ENCODE peak calls at places on chromosome 16, in five cellular contexts. One of them, this sample, is unnamed.
A peak's percentile ranks its signal among the peaks of the same experiment; 100 is the strongest.

GRCh38 chr16:4679156-4679853 is 14.1 kb upstream of the NUDT16L1 start:
- DNase-seq in naive thymus-derived CD4-positive, alpha-beta T cell: no peak
- DNase-seq in GM23248: no peak
- DNase-seq in neural progenitor cell: no peak
- DNase-seq in CD8-positive, alpha-beta memory T cell: no peak
- DNase-seq in this sample: no peak

GRCh38 chr16:67311607-67312449 is 14.7 kb downstream of the KCTD19 start:
- DNase-seq in naive thymus-derived CD4-positive, alpha-beta T cell: no peak
- DNase-seq in GM23248: peak; percentile 99
- DNase-seq in neural progenitor cell: no peak
- DNase-seq in CD8-positive, alpha-beta memory T cell: no peak
- DNase-seq in this sample: peak; percentile 96

GRCh38 chr16:86405319-86405718 is 105.0 kb upstream of the FOXF1 start:
- DNase-seq in naive thymus-derived CD4-positive, alpha-beta T cell: no peak
- DNase-seq in GM23248: no peak
- DNase-seq in neural progenitor cell: no peak
- DNase-seq in CD8-positive, alpha-beta memory T cell: no peak
- DNase-seq in this sample: no peak

GRCh38 chr16:22320572-22321339 is 23.5 kb downstream of the POLR3E start:
- DNase-seq in naive thymus-derived CD4-positive, alpha-beta T cell: no peak
- DNase-seq in GM23248: no peak
- DNase-seq in neural progenitor cell: no peak
- DNase-seq in CD8-positive, alpha-beta memory T cell: no peak
- DNase-seq in this sample: no peak

GRCh38 chr16:27779719-27780161 is 229.8 kb downstream of the KATNIP start:
- DNase-seq in naive thymus-derived CD4-positive, alpha-beta T cell: no peak
- DNase-seq in GM23248: peak; percentile 77
- DNase-seq in neural progenitor cell: peak; percentile 84
- DNase-seq in CD8-positive, alpha-beta memory T cell: no peak
- DNase-seq in this sample: no peak

GRCh38 chr16:17724242-17724898 is 253.6 kb upstream of the XYLT1 start:
- DNase-seq in naive thymus-derived CD4-positive, alpha-beta T cell: no peak
- DNase-seq in GM23248: peak; percentile 38
- DNase-seq in neural progenitor cell: no peak
- DNase-seq in CD8-positive, alpha-beta memory T cell: no peak
- DNase-seq in this sample: no peak

GRCh38 chr16:69131749-69132423 is 502 bp downstream of the CHTF8 start:
- DNase-seq in naive thymus-derived CD4-positive, alpha-beta T cell: no peak
- DNase-seq in GM23248: peak; percentile 82
- DNase-seq in neural progenitor cell: peak; percentile 95
- DNase-seq in CD8-positive, alpha-beta memory T cell: no peak
- DNase-seq in this sample: peak; percentile 77

GRCh38 chr16:24135624-24136296 is 120.4 kb upstream of the CACNG3 start:
- DNase-seq in naive thymus-derived CD4-positive, alpha-beta T cell: no peak
- DNase-seq in GM23248: no peak
- DNase-seq in neural progenitor cell: peak; percentile 41
- DNase-seq in CD8-positive, alpha-beta memory T cell: no peak
- DNase-seq in this sample: no peak

GRCh38 chr16:11325404-11326083 is 19.7 kb upstream of the RMI2 start:
- DNase-seq in naive thymus-derived CD4-positive, alpha-beta T cell: no peak
- DNase-seq in GM23248: no peak
- DNase-seq in neural progenitor cell: no peak
- DNase-seq in CD8-positive, alpha-beta memory T cell: no peak
- DNase-seq in this sample: no peak

GRCh38 chr16:30031477-30031918 is 427 bp upstream of the TLCD3B start:
- DNase-seq in naive thymus-derived CD4-positive, alpha-beta T cell: no peak
- DNase-seq in GM23248: no peak
- DNase-seq in neural progenitor cell: no peak
- DNase-seq in CD8-positive, alpha-beta memory T cell: no peak
- DNase-seq in this sample: no peak

GRCh38 chr16:49652441-49653175 is 203.3 kb downstream of the ZNF423 start:
- DNase-seq in naive thymus-derived CD4-positive, alpha-beta T cell: no peak
- DNase-seq in GM23248: peak; percentile 95
- DNase-seq in neural progenitor cell: no peak
- DNase-seq in CD8-positive, alpha-beta memory T cell: no peak
- DNase-seq in this sample: no peak

GRCh38 chr16:48676836-48677235 is 66.9 kb upstream of the N4BP1 start:
- DNase-seq in naive thymus-derived CD4-positive, alpha-beta T cell: no peak
- DNase-seq in GM23248: peak; percentile 45
- DNase-seq in neural progenitor cell: no peak
- DNase-seq in CD8-positive, alpha-beta memory T cell: no peak
- DNase-seq in this sample: peak; percentile 37

GRCh38 chr16:66735891-66736290 is 15.5 kb downstream of the DYNC1LI2 start:
- DNase-seq in naive thymus-derived CD4-positive, alpha-beta T cell: no peak
- DNase-seq in GM23248: peak; percentile 31
- DNase-seq in neural progenitor cell: no peak
- DNase-seq in CD8-positive, alpha-beta memory T cell: no peak
- DNase-seq in this sample: no peak

GRCh38 chr16:65249768-65250167 is 127.9 kb upstream of the CDH11 start:
- DNase-seq in naive thymus-derived CD4-positive, alpha-beta T cell: no peak
- DNase-seq in GM23248: peak; percentile 62
- DNase-seq in neural progenitor cell: no peak
- DNase-seq in CD8-positive, alpha-beta memory T cell: no peak
- DNase-seq in this sample: no peak

GRCh38 chr16:14354561-14355351 is 275.3 kb downstream of the PARN start:
- DNase-seq in naive thymus-derived CD4-positive, alpha-beta T cell: peak; percentile 25
- DNase-seq in GM23248: peak; percentile 56
- DNase-seq in neural progenitor cell: no peak
- DNase-seq in CD8-positive, alpha-beta memory T cell: no peak
- DNase-seq in this sample: no peak

DNA sequence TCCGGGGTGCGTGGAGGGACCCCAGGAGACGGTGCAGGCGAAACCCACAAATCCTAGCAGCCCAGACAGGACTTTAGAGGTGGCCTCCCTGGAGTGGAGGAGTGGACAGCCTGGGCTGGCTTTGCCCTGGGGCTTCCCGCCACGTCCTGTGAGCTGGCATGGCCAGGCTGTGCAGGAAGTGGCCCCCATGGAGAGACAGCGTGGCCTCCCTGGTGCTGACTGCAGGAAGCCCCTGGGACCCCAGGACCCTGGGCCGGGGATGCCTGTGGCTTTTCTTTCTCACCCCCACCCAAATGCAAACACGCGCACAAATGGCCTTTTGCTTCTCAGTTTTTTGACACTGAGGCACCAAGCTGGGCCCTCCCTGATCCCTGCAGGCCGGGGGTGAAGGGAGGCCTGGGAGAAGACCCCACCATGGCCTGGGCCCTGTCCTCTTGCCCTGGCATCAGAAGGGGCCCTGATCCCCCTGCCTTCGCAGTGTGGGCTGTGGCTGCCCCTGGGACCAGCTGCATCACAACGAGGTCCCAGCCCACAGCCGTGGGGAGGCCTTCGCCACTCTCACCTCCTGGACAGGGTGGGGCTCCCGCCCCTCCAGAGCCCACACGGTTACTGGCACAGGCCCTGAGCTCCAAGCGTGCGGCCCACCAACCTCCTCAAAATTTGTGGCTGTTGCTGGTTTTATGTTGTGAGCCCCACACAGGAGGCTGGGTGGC is 51.6 kb upstream of the PABPN1L start:
- DNase-seq in naive thymus-derived CD4-positive, alpha-beta T cell: no peak
- DNase-seq in GM23248: no peak
- DNase-seq in neural progenitor cell: no peak
- DNase-seq in CD8-positive, alpha-beta memory T cell: no peak
- DNase-seq in this sample: no peak
- H3K27ac ChIP-seq in naive thymus-derived CD4-positive, alpha-beta T cell: no peak overlapping the region
- H3K27ac ChIP-seq in GM23248: no peak overlapping the region
- H3K27ac ChIP-seq in neural progenitor cell: no peak overlapping the region
- H3K27ac ChIP-seq in CD8-positive, alpha-beta memory T cell: no peak overlapping the region
- H3K27ac ChIP-seq in this sample: no peak overlapping the region

GRCh38 chr16:77820340-77820739 is 32.0 kb downstream of the VAT1L start:
- DNase-seq in naive thymus-derived CD4-positive, alpha-beta T cell: no peak
- DNase-seq in GM23248: no peak
- DNase-seq in neural progenitor cell: peak; percentile 73
- DNase-seq in CD8-positive, alpha-beta memory T cell: no peak
- DNase-seq in this sample: no peak
- H3K27ac ChIP-seq in naive thymus-derived CD4-positive, alpha-beta T cell: no peak overlapping the region
- H3K27ac ChIP-seq in GM23248: no peak overlapping the region
- H3K27ac ChIP-seq in neural progenitor cell: no peak overlapping the region
- H3K27ac ChIP-seq in CD8-positive, alpha-beta memory T cell: no peak overlapping the region
- H3K27ac ChIP-seq in this sample: no peak overlapping the region

GRCh38 chr16:19384656-19385055 is 33.0 kb upstream of the TMC5 start:
- DNase-seq in naive thymus-derived CD4-positive, alpha-beta T cell: no peak
- DNase-seq in GM23248: no peak
- DNase-seq in neural progenitor cell: no peak
- DNase-seq in CD8-positive, alpha-beta memory T cell: no peak
- DNase-seq in this sample: no peak
- H3K27ac ChIP-seq in naive thymus-derived CD4-positive, alpha-beta T cell: no peak overlapping the region
- H3K27ac ChIP-seq in GM23248: no peak overlapping the region
- H3K27ac ChIP-seq in neural progenitor cell: no peak overlapping the region
- H3K27ac ChIP-seq in CD8-positive, alpha-beta memory T cell: no peak overlapping the region
- H3K27ac ChIP-seq in this sample: no peak overlapping the region

GRCh38 chr16:6856578-6856977 is 476.1 kb upstream of the RBFOX1 start:
- DNase-seq in naive thymus-derived CD4-positive, alpha-beta T cell: no peak
- DNase-seq in GM23248: no peak
- DNase-seq in neural progenitor cell: no peak
- DNase-seq in CD8-positive, alpha-beta memory T cell: no peak
- DNase-seq in this sample: no peak

GRCh38 chr16:6857575-6857974 is 475.1 kb upstream of the RBFOX1 start:
- DNase-seq in naive thymus-derived CD4-positive, alpha-beta T cell: no peak
- DNase-seq in GM23248: no peak
- DNase-seq in neural progenitor cell: no peak
- DNase-seq in CD8-positive, alpha-beta memory T cell: no peak
- DNase-seq in this sample: no peak

GRCh38 chr16:6852643-6853042 is 480.0 kb upstream of the RBFOX1 start:
- DNase-seq in naive thymus-derived CD4-positive, alpha-beta T cell: no peak
- DNase-seq in GM23248: no peak
- DNase-seq in neural progenitor cell: no peak
- DNase-seq in CD8-positive, alpha-beta memory T cell: no peak
- DNase-seq in this sample: peak; percentile 2
- H3K27ac ChIP-seq in naive thymus-derived CD4-positive, alpha-beta T cell: no peak overlapping the region
- H3K27ac ChIP-seq in GM23248: no peak overlapping the region
- H3K27ac ChIP-seq in neural progenitor cell: no peak overlapping the region
- H3K27ac ChIP-seq in CD8-positive, alpha-beta memory T cell: no peak overlapping the region
- H3K27ac ChIP-seq in this sample: no peak overlapping the region

DNA sequence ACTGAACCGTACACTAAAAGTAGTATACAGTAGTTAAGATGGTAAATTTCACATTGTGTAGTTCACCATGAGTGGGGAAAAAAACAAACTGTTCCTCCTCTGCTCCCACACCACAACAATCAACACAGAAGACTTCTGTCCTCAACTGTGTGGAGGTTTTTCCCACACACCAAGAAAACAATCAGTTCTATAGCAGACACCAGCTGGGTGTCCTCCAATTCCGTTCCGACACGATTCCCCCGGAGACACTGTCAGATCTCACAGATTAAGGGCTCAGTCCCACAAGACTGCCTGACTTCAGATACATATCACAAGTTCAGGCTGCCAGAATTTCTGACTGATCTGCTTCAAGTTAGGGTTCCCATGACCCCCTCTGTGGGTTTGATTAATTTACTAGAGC is 31.8 kb downstream of the BBS2 start:
- DNase-seq in naive thymus-derived CD4-positive, alpha-beta T cell: no peak
- DNase-seq in GM23248: no peak
- DNase-seq in neural progenitor cell: no peak
- DNase-seq in CD8-positive, alpha-beta memory T cell: no peak
- DNase-seq in this sample: no peak
- H3K27ac ChIP-seq in naive thymus-derived CD4-positive, alpha-beta T cell: no peak overlapping the region
- H3K27ac ChIP-seq in GM23248: no peak overlapping the region
- H3K27ac ChIP-seq in neural progenitor cell: no peak overlapping the region
- H3K27ac ChIP-seq in CD8-positive, alpha-beta memory T cell: no peak overlapping the region
- H3K27ac ChIP-seq in this sample: no peak overlapping the region

DNA sequence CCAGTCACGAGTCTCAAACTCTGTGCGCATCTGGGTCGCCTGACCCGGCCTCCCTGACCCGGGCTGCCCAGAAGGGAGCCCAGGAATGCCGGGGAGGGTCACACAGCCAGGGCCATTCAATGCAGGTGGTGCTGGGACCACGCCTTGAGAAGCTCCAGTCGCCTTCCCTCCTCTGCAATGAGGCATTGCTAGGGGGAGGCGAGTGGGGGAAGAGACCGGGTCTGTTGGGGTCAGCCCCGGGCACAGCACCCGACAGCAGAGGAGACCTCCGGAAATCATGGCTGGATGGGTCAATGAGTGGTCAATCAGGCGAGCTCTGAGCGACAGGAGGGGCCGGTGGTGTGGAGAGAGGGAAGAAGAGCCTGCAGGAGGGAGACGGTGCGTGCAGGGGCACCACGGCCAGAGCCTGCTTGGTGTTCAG is 13.3 kb downstream of the JPH3 start:
- DNase-seq in naive thymus-derived CD4-positive, alpha-beta T cell: no peak
- DNase-seq in GM23248: no peak
- DNase-seq in neural progenitor cell: no peak
- DNase-seq in CD8-positive, alpha-beta memory T cell: no peak
- DNase-seq in this sample: no peak
- H3K27ac ChIP-seq in naive thymus-derived CD4-positive, alpha-beta T cell: no peak overlapping the region
- H3K27ac ChIP-seq in GM23248: no peak overlapping the region
- H3K27ac ChIP-seq in neural progenitor cell: no peak overlapping the region
- H3K27ac ChIP-seq in CD8-positive, alpha-beta memory T cell: no peak overlapping the region
- H3K27ac ChIP-seq in this sample: no peak overlapping the region

DNA sequence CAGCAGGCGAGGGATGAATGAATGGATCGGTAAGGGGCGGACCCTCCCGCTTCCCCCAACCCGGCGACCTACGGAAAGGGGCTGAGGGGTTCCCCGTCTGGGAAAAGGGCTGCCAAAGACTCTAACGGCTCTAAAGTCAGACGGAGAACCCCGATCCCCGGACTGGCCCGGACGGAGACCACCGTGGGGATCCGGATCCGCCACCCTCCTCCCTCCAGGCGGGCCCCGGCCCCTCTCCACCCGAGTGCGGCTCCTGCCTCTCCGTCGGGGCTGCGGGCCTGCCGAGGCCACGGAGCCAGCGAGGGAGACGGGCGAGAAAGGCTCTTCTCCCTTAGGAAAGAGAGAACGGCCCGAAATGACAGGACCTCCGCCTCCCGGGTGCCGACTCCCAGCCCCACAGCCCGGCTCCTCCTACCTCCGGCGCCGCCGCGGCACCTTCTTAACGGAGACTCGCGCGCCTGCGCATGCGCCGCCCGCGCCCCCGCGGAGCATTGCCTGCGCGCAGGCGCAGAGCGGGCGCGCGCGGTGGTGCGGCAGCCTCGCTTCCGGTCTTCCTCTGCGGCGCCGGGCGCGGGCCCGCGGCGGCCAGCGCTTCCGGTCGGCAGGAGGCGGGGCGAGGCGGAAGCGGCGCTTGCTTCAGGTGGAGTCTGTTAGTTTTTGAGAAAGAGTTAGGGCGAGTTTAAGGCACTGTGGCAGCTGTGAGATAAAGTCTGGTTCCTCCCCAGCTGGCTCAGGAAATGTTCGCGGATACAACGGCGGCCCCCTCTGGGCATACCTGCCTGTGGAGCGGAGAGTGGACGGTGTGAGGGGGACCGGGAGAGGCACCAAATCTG is at the start of gene SLX4:
- DNase-seq in naive thymus-derived CD4-positive, alpha-beta T cell: peak; percentile 96
- DNase-seq in GM23248: peak; percentile 97
- DNase-seq in neural progenitor cell: peak; percentile 98
- DNase-seq in CD8-positive, alpha-beta memory T cell: peak; percentile 95
- DNase-seq in this sample: peak; percentile 84
- H3K27ac ChIP-seq in naive thymus-derived CD4-positive, alpha-beta T cell: peak within 1 kb of the TSS; percentile 90
- H3K27ac ChIP-seq in GM23248: no peak within 1 kb of the TSS
- H3K27ac ChIP-seq in neural progenitor cell: peak within 1 kb of the TSS; percentile 49
- H3K27ac ChIP-seq in CD8-positive, alpha-beta memory T cell: peak within 1 kb of the TSS; percentile 83
- H3K27ac ChIP-seq in this sample: peak within 1 kb of the TSS; percentile 25